ENCODE peak calls at places on chromosome X, in ten cellular contexts. W is HFF-Myc; Y is effector CD4-positive, alpha-beta T cell; H is KBM-7; V is activated CD4-positive, alpha-beta T cell treated with anti-CD3 and anti-CD28 coated beads, Interleukin-2, amount 10 ng/mL, durations not matched to agents 7 days and 5 days; I is head of caudate nucleus; T is anterior cingulate cortex; D is ascending aorta; L is left ventricle myocardium inferior; Z is stimulated activated CD4-positive, alpha-beta T cell treated with anti-CD3 and anti-CD28 coated beads, Interleukin-2, amount 100 ng/mL, for 24 hours. P is an unnamed sample.

GRCh38 chrX:39839371-39839770 is 258.4 kb downstream of the BCOR start:
- DNase-seq in W (no peak), Y (no peak), H (no peak), V (no peak), I (no peak), T (no peak), D (no peak), L (no peak), Z (no peak), P (no peak)

GRCh38 chrX:84259868-84260267 is 71.9 kb upstream of the RPS6KA6 start:
- DNase-seq in W (no peak), Y (no peak), H (no peak), V (no peak), I (no peak), T (no peak), D (no peak), L (no peak), Z (no peak), P (no peak)

GRCh38 chrX:74291577-74291963 is 12.4 kb upstream of the ZCCHC13 start:
- DNase-seq in W (no peak), Y (no peak), H (no peak), V (no peak), I (no peak), T (no peak), D (no peak), L (no peak), Z (no peak), P (peak)

GRCh38 chrX:118346258-118347094 is 570 bp downstream of the WDR44 start:
- DNase-seq in W (no peak), Y (peak), H (no peak), V (peak), I (peak), T (peak), D (no peak), L (peak), Z (peak), P (peak)

GRCh38 chrX:82591421-82591820 is 916.7 kb upstream of the POU3F4 start:
- DNase-seq in W (no peak), Y (no peak), H (no peak), V (no peak), I (no peak), T (no peak), D (no peak), L (no peak), Z (no peak), P (no peak)

GRCh38 chrX:40104649-40105015 is 6.9 kb upstream of the BCOR start:
- DNase-seq in W (no peak), Y (no peak), H (peak), V (no peak), I (no peak), T (no peak), D (peak), L (peak), Z (no peak), P (peak)

GRCh38 chrX:57772637-57773036 is 92.6 kb upstream of the NLRP2B start:
- DNase-seq in W (no peak), Y (no peak), H (peak), V (no peak), I (no peak), T (no peak), D (no peak), L (no peak), Z (no peak), P (no peak)

GRCh38 chrX:39821011-39821708 is 276.6 kb downstream of the BCOR start:
- DNase-seq in W (no peak), Y (no peak), H (no peak), V (no peak), I (peak), T (no peak), D (no peak), L (peak), Z (peak), P (no peak)

GRCh38 chrX:56343231-56343630 is 111.1 kb downstream of the KLF8 start:
- DNase-seq in W (no peak), Y (no peak), H (no peak), V (no peak), I (no peak), T (no peak), D (no peak), L (no peak), Z (no peak), P (no peak)

GRCh38 chrX:9134341-9134740 is 100.4 kb upstream of the FAM9B start:
- DNase-seq in W (no peak), Y (no peak), H (no peak), V (no peak), I (no peak), T (no peak), D (no peak), L (no peak), Z (no peak), P (no peak)

P was measured in GM06990.